ENCODE peak calls at places on chromosome 13, in seven cellular contexts. X is IMR-90, Y is neuronal stem cell, B is H9, M is mesenchymal stem cell, K is H1, H is trophoblast cell. S is an unnamed sample.
A peak's percentile ranks its signal among the peaks of the same experiment; 100 is the strongest.

GRCh38 chr13:97434417-97435296 is 688 bp downstream of the RAP2A start:
- DNase-seq in H (peak; percentile 6), B (peak; percentile 44), K (peak; percentile 55), X (peak; percentile 20), M (peak; percentile 51), Y (peak; percentile 24), S (peak; percentile 45)

GRCh38 chr13:74596691-74597090 is 462.5 kb upstream of the KLF12 start:
- DNase-seq in X (no peak), M (no peak), K (no peak), Y (no peak), B (no peak), H (no peak), S (no peak)

GRCh38 chr13:33441015-33441414 is 155.5 kb upstream of the STARD13 start:
- DNase-seq in H (no peak), Y (no peak), K (no peak), B (peak; percentile 46), M (peak; percentile 21), X (peak; percentile 47), S (peak; percentile 76)

GRCh38 chr13:111184685-111185401 is 69.7 kb downstream of the ARHGEF7 start:
- DNase-seq in X (no peak), B (no peak), Y (no peak), K (no peak), M (no peak), H (no peak), S (no peak)

GRCh38 chr13:83211301-83211700 is 671.0 kb downstream of the SLITRK1 start:
- DNase-seq in M (no peak), X (peak; percentile 70), H (no peak), K (no peak), B (no peak), Y (no peak), S (no peak)

GRCh38 chr13:27290715-27291114 is 20.1 kb downstream of the RASL11A start:
- DNase-seq in X (no peak), H (no peak), B (peak; percentile 24), M (no peak), Y (no peak), K (no peak), S (peak; percentile 43)

GRCh38 chr13:87089391-87089790 is 581.8 kb upstream of the SLITRK5 start:
- DNase-seq in X (peak; percentile 95), K (no peak), B (no peak), H (no peak), M (peak; percentile 87), Y (no peak), S (peak; percentile 48)

GRCh38 chr13:106587787-106588186 is 19.9 kb upstream of the ARGLU1 start:
- DNase-seq in K (no peak), X (no peak), B (no peak), H (no peak), Y (no peak), M (no peak), S (no peak)

GRCh38 chr13:107361666-107362065 is 793.7 kb upstream of the ARGLU1 start:
- DNase-seq in X (peak; percentile 82), B (no peak), Y (no peak), K (no peak), H (no peak), M (no peak), S (no peak)

GRCh38 chr13:75334634-75335447 is 147.1 kb downstream of the TBC1D4 start:
- DNase-seq in X (no peak), H (no peak), M (no peak), Y (no peak), B (no peak), K (no peak), S (no peak)

DNA sequence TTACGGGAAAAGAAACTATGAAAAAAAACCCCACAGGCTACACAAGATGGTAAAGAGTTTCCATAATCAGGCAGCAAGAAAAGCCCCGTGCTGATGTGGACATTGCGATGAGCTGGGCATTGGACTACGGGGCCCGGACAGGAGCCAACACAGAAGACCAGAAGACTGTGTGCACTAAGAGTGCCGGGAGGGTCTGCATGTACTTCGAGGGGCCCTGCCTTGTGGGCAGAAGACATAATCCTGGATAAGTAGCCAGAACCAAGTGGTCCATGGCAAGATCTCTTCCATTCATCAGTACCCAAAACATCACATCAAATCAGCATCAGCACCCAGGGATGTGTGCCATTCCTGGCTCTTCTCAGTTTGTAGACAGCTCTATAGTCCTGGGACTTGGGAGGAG is 317.8 kb downstream of the FGF9 start:
- DNase-seq in M (no peak), B (no peak), X (no peak), Y (no peak), H (no peak), K (no peak), S (no peak)
- H3K18ac ChIP-seq in M (no peak overlapping the region), B (no peak overlapping the region), X (no peak overlapping the region), Y (no peak overlapping the region), H (no peak overlapping the region), K (no peak overlapping the region), S (no peak overlapping the region)

DNA sequence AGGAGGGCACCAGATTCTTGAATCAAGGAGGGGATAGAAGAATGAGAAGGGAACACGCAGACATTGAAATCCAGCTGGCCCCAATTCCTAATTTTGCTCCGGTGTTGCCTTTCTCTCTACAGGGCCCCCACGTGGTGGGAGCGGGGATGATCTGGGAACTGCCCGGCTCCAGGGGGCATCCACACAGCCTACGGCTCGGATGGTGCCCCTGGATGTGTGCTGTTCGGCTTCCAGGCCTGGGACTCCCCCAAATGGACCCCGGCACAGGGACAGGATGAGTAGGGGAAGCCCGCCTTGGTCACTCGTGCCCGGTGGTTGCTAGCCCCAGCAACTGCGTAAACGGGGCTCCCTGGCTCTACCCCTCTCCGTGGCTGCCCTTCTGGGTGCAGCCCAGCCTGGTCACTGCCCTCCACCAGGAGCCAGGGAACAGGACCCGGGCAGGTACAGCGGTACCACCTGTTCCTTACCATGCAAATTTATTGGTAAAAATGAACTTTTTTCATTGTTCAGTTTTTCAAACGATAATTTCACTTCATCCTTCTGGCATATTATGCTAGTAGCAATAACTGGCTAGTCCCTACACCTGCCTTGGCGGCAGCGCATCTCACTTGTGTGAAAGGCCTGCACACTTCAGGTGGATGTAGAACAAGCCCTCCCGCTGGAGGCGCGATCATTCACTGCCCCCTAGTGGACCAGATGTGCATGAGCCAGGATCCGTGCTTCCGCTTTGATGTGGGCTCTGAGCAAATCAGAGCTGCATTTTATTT is 111.6 kb downstream of the TEX26 start:
- DNase-seq in Y (peak; percentile 69), B (peak; percentile 87), X (peak; percentile 81), M (peak; percentile 83), H (peak; percentile 84), K (peak; percentile 88), S (peak; percentile 89)
- H3K4me2 ChIP-seq in Y (no peak overlapping the region), B (no peak overlapping the region), X (no peak overlapping the region), M (no peak overlapping the region), H (no peak overlapping the region), K (no peak overlapping the region), S (no peak overlapping the region)

GRCh38 chr13:114101831-114102520 is 30.4 kb downstream of the RASA3 start:
- DNase-seq in Y (no peak), B (no peak), K (no peak), H (no peak), M (peak; percentile 44), X (no peak), S (no peak)
- H3K18ac ChIP-seq in Y (no peak overlapping the region), B (no peak overlapping the region), K (no peak overlapping the region), H (no peak overlapping the region), M (peak overlapping the region; percentile 86), X (no peak overlapping the region), S (no peak overlapping the region)

DNA sequence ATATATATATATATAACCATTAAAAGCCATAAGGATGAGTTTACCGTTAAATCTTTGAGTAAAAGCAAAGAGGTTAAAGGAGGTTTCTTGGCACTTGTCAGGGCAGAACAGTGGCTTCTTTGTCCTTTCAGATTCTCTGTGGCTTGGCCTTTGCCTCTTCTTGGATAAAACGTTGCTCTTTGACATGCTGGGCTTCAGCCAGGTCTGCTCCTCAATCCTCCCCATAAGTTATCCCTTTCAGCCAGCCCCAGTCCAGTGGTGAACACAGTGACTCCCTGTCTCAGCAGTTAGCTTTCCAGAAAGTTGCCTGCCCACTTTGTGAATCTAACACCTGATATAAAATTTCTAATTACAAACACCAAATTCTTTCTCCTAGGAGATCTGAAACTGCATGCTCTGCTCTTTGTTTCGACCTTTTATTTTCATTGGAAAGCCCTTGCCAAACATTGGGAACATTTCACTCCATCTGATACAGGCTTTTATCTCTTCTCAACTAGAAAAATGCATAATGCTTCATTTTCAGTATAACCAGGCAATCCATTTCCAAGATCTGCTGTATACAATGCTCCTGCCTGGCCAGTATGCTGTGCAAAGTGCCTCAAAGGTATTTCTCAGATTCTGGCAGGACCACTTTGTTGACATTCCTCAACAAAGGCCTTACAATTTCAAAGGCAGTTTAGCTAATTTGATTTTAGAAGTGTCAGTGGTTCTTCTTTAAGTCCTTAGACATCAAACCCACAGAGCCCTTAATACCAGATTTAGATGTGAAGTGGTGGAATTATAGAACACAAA is 16.2 kb upstream of the MED4 start:
- DNase-seq in Y (no peak), K (no peak), B (no peak), M (no peak), X (no peak), H (peak; percentile 12), S (peak; percentile 31)
- H3K4me2 ChIP-seq in Y (no peak overlapping the region), K (no peak overlapping the region), B (no peak overlapping the region), M (no peak overlapping the region), X (no peak overlapping the region), H (no peak overlapping the region), S (no peak overlapping the region)

GRCh38 chr13:47675871-47676270 is 325.2 kb downstream of the SUCLA2 start:
- DNase-seq in M (no peak), X (no peak), Y (no peak), B (no peak), K (no peak), H (peak; percentile 25), S (no peak)

GRCh38 chr13:47672982-47673670 is 327.9 kb downstream of the SUCLA2 start:
- DNase-seq in X (peak; percentile 93), H (peak; percentile 20), B (no peak), M (peak; percentile 94), K (no peak), Y (no peak), S (no peak)

GRCh38 chr13:47672245-47672975 is 328.7 kb downstream of the SUCLA2 start:
- DNase-seq in Y (no peak), H (no peak), K (no peak), M (peak; percentile 19), B (no peak), X (no peak), S (no peak)

GRCh38 chr13:47671762-47672161 is 329.3 kb downstream of the SUCLA2 start:
- DNase-seq in H (no peak), X (no peak), Y (no peak), M (no peak), B (no peak), K (no peak), S (no peak)
- H3K18ac ChIP-seq in H (no peak overlapping the region), X (peak overlapping the region; percentile 93), Y (no peak overlapping the region), M (no peak overlapping the region), B (no peak overlapping the region), K (no peak overlapping the region), S (no peak overlapping the region)

GRCh38 chr13:31092631-31093030 is 69.1 kb downstream of the HSPH1 start:
- DNase-seq in H (no peak), B (no peak), Y (no peak), M (no peak), X (no peak), K (no peak), S (no peak)

GRCh38 chr13:31090921-31091624 is 70.6 kb downstream of the HSPH1 start:
- DNase-seq in K (no peak), X (peak; percentile 25), H (no peak), M (no peak), Y (no peak), B (no peak), S (no peak)

GRCh38 chr13:31089649-31090048 is 72.1 kb downstream of the HSPH1 start:
- DNase-seq in B (no peak), X (no peak), H (no peak), K (no peak), M (no peak), Y (no peak), S (no peak)

GRCh38 chr13:31088826-31089420 is 72.8 kb downstream of the HSPH1 start:
- DNase-seq in H (no peak), Y (no peak), B (no peak), K (no peak), X (no peak), M (no peak), S (no peak)

GRCh38 chr13:31090096-31090495 is 71.6 kb downstream of the HSPH1 start:
- DNase-seq in K (no peak), M (no peak), Y (no peak), X (no peak), B (no peak), H (no peak), S (no peak)
- H3K4me2 ChIP-seq in K (no peak overlapping the region), M (no peak overlapping the region), Y (no peak overlapping the region), X (no peak overlapping the region), B (no peak overlapping the region), H (no peak overlapping the region), S (no peak overlapping the region)